ENCODE peak calls at places on chromosomes 1 and 21, in nine cellular contexts. H, G, J, W, V, R, L, U and C are unnamed samples.
A peak's percentile ranks its signal among the peaks of the same experiment; 100 is the strongest.

GRCh38 chr1:164591858-164592257 is 32.9 kb downstream of the PBX1 start:
- DNase-seq in V (no peak), J (no peak), G (peak; percentile 86), R (peak; percentile 40), H (no peak), W (no peak), U (no peak), L (no peak), C (no peak)

GRCh38 chr1:67097305-67097704 is 37.5 kb downstream of the C1orf141 start:
- DNase-seq in R (no peak), U (no peak), L (no peak), G (no peak), H (no peak), V (no peak), W (no peak), J (no peak), C (no peak)

GRCh38 chr1:200415693-200416593 is 6.1 kb upstream of the ZNF281 start:
- DNase-seq in J (no peak), G (peak; percentile 85), V (no peak), L (peak; percentile 55), R (no peak), W (peak; percentile 93), H (no peak), U (no peak), C (no peak)

GRCh38 chr1:188857526-188858087 is 1620.1 kb downstream of the BRINP3 start:
- DNase-seq in L (no peak), H (no peak), U (no peak), W (no peak), J (no peak), G (no peak), V (no peak), R (no peak), C (no peak)

GRCh38 chr1:23214640-23215039 is 2.7 kb downstream of the HTR1D start:
- DNase-seq in L (no peak), J (no peak), V (no peak), G (no peak), H (no peak), W (no peak), R (no peak), U (no peak), C (no peak)

GRCh38 chr21:31780944-31781343 is 49.0 kb upstream of the SCAF4 start:
- DNase-seq in W (no peak), G (no peak), J (no peak), H (no peak), L (no peak), U (no peak), V (no peak), R (no peak), C (no peak)

GRCh38 chr1:118717893-118718292 is 270.2 kb downstream of the TBX15 start:
- DNase-seq in H (no peak), U (no peak), R (no peak), G (peak; percentile 8), V (no peak), J (no peak), L (no peak), W (no peak), C (no peak)

GRCh38 chr1:203551550-203551949 is 57.6 kb downstream of the OPTC start:
- DNase-seq in R (no peak), J (no peak), G (peak; percentile 53), W (no peak), U (no peak), V (no peak), L (no peak), H (no peak), C (no peak)

GRCh38 chr1:22376001-22376400 is 75.7 kb upstream of the ZBTB40 start:
- DNase-seq in U (no peak), G (no peak), H (no peak), J (no peak), R (no peak), V (no peak), L (no peak), W (no peak), C (no peak)

GRCh38 chr1:72530646-72531045 is 248.3 kb upstream of the NEGR1 start:
- DNase-seq in V (no peak), H (no peak), R (no peak), J (no peak), G (no peak), L (no peak), U (no peak), W (no peak), C (no peak)

GRCh38 chr1:19310720-19311502 is 1.0 kb downstream of the AKR7A2 start:
- DNase-seq in U (no peak), L (no peak), R (no peak), J (no peak), H (no peak), G (no peak), V (no peak), W (no peak), C (no peak)

GRCh38 chr1:15178571-15179484 is 25.3 kb downstream of the TMEM51 start:
- DNase-seq in R (no peak), H (no peak), J (no peak), W (peak; percentile 59), U (no peak), G (peak; percentile 97), V (no peak), L (no peak), C (no peak)

GRCh38 chr1:153342178-153342577 is 6.5 kb downstream of the PGLYRP4 start:
- DNase-seq in R (no peak), U (no peak), J (no peak), H (no peak), G (no peak), W (no peak), L (no peak), V (no peak), C (no peak)